ENCODE peak calls at places on chromosomes 1 and 21, in six cellular contexts. S, W, K, D, Q and Z are unnamed samples. For H3K36me3, the result is how much of the 10 kb centered on the place peaks cover.

GRCh38 chr1:26094677-26095383 is 16.8 kb upstream of the PDIK1L start:
- DNase-seq in S (peak), W (no peak), K (no peak), D (peak), Q (peak), Z (no peak)

GRCh38 chr1:61184035-61184713 is 101.8 kb downstream of the NFIA start:
- DNase-seq in S (peak), W (no peak), K (peak), D (peak), Q (peak), Z (peak)

GRCh38 chr1:206498685-206499084 is 8.6 kb upstream of the RASSF5 start:
- DNase-seq in S (no peak), W (no peak), K (no peak), D (no peak), Q (no peak), Z (no peak)

GRCh38 chr1:11151854-11152612 is 37.1 kb upstream of the ANGPTL7 start:
- DNase-seq in S (no peak), W (no peak), K (no peak), D (no peak), Q (no peak), Z (peak)

GRCh38 chr1:172549621-172550280 is 16.8 kb downstream of the SUCO start:
- DNase-seq in S (no peak), W (no peak), K (no peak), D (no peak), Q (no peak), Z (no peak)

GRCh38 chr1:211339631-211340041 is 13.0 kb downstream of the TRAF5 start:
- DNase-seq in S (no peak), W (no peak), K (no peak), D (no peak), Q (no peak), Z (no peak)

GRCh38 chr1:229148041-229148671 is 122.8 kb upstream of the RAB4A start:
- DNase-seq in S (no peak), W (no peak), K (peak), D (no peak), Q (no peak), Z (peak)

GRCh38 chr21:33682992-33683627 is 40.8 kb downstream of the ITSN1 start:
- DNase-seq in S (no peak), W (peak), K (no peak), D (no peak), Q (no peak), Z (no peak)

GRCh38 chr1:204894606-204895005 is 23.9 kb downstream of the NFASC start:
- DNase-seq in S (no peak), W (no peak), K (no peak), D (no peak), Q (no peak), Z (no peak)

GRCh38 chr1:47438321-47439150 is 692 bp downstream of the FOXD2 start:
- DNase-seq in S (no peak), W (no peak), K (no peak), D (no peak), Q (no peak), Z (peak)

GRCh38 chr1:156492591-156493080 is 7.9 kb downstream of the MEF2D start:
- DNase-seq in S (no peak), W (no peak), K (no peak), D (no peak), Q (peak), Z (no peak)

GRCh38 chr1:201307760-201308499 is 24.6 kb downstream of the PKP1 start:
- DNase-seq in S (no peak), W (peak), K (peak), D (peak), Q (no peak), Z (no peak)

GRCh38 chr1:160374291-160374690 is 7.4 kb downstream of the NHLH1 start:
- DNase-seq in S (no peak), W (no peak), K (no peak), D (no peak), Q (no peak), Z (no peak)

GRCh38 chr1:245680395-245680794 is 525.6 kb downstream of the KIF26B start:
- DNase-seq in S (no peak), W (no peak), K (no peak), D (no peak), Q (no peak), Z (no peak)

GRCh38 chr1:32539584-32540571 is 651 bp downstream of the ZBTB8A start:
- DNase-seq in S (peak), W (no peak), K (peak), D (no peak), Q (peak), Z (peak)

GRCh38 chr1:231807498-231807897 is 180.9 kb downstream of the DISC1 start:
- DNase-seq in S (no peak), W (no peak), K (no peak), D (no peak), Q (no peak), Z (no peak)

GRCh38 chr1:80054129-80054528 is 1047.6 kb upstream of the ADGRL4 start:
- DNase-seq in S (no peak), W (peak), K (no peak), D (no peak), Q (no peak), Z (no peak)

GRCh38 chr1:97008226-97008625 is 286.6 kb downstream of the PTBP2 start:
- DNase-seq in S (no peak), W (no peak), K (no peak), D (no peak), Q (no peak), Z (no peak)

GRCh38 chr1:56525463-56526155 is 53.8 kb downstream of the PLPP3 start:
- DNase-seq in S (no peak), W (no peak), K (peak), D (peak), Q (no peak), Z (no peak)

GRCh38 chr1:103960045-103960444 is 210.3 kb downstream of the AMY1C start:
- DNase-seq in S (no peak), W (no peak), K (no peak), D (no peak), Q (no peak), Z (no peak)

GRCh38 chr21:15250384-15250783 is 185.6 kb upstream of the NRIP1 start:
- DNase-seq in S (no peak), W (no peak), K (no peak), D (no peak), Q (no peak), Z (no peak)

DNA sequence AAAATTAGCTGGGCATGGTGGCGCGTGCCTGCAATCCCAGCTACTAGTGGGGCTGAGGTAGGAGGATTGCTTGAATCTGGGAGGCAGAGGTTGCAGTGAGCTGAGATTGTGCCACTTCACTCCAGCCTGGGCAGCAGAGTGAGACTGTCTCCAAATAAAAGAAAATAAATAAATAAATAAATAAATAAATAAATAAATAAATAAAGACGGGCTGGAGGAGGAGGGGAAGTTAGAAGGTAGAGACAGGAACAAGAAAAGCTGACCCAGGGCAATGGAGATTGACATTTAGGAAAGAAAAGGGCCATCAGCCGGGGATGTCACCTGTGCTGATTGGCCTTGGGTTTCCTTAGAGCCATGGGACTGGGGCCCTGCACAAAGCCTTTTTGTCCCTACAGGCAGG is 153.7 kb upstream of the IGSF21 start:
- DNase-seq in S (no peak), W (no peak), K (no peak), D (no peak), Q (no peak), Z (no peak)
- TF ChIP-seq POLR2A in S (no peak), W (no peak), K (no peak), D (no peak), Q (no peak), Z (no peak)

DNA sequence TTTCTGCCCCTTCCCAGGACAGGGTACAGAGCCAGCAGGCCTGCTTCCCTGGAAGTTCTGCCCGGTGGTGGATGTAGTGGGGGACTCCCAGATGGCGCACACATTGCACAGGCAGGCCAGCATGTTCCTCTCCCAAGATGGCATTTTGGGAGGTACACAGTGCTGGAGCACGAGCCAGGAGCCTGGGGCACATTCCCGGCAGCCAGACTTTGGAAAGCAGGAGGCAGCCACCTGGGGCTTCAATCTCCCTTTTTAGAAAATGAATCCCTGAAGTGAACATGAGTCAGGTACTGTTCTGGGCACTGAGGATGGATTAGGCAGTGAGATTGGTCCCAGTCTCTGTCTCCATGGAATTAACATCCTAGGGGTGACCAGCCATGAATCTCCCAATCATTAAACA is 56.9 kb downstream of the RUNX1 start:
- DNase-seq in S (no peak), W (no peak), K (no peak), D (no peak), Q (no peak), Z (no peak)
- H3K36me3 ChIP-seq in S (under half), W (under half), K (under half), D (under half), Q (under half), Z (under half)

GRCh38 chr1:58035523-58035922 is 511.0 kb downstream of the OMA1 start:
- DNase-seq in S (no peak), W (no peak), K (no peak), D (no peak), Q (no peak), Z (no peak)
- TF ChIP-seq CTCF in S (no peak), W (no peak), K (no peak), D (no peak), Q (no peak), Z (no peak)

GRCh38 chr1:180501865-180502360 is 464 bp downstream of the ACBD6 start:
- DNase-seq in S (no peak), W (no peak), K (no peak), D (no peak), Q (no peak), Z (no peak)

GRCh38 chr1:180504186-180504585 is 1.8 kb upstream of the ACBD6 start:
- DNase-seq in S (no peak), W (no peak), K (no peak), D (no peak), Q (no peak), Z (no peak)

GRCh38 chr1:180500689-180501088 is 1.7 kb downstream of the ACBD6 start:
- DNase-seq in S (no peak), W (no peak), K (no peak), D (no peak), Q (no peak), Z (no peak)

GRCh38 chr1:180503274-180503862 is 991 bp upstream of the ACBD6 start:
- DNase-seq in S (no peak), W (no peak), K (no peak), D (no peak), Q (no peak), Z (no peak)

GRCh38 chr1:180502361-180503273 is at the start of gene ACBD6:
- DNase-seq in S (peak), W (peak), K (peak), D (peak), Q (peak), Z (peak)
- TF ChIP-seq POLR2A in S (peak), W (peak), K (no peak), D (peak), Q (no peak), Z (peak)